ENCODE peak calls at places on chromosomes 4 and X, in five cellular contexts. One of them, this sample, is unnamed.

GRCh38 chr4:85113706-85114105 is 147.2 kb upstream of the WDFY3 start:
- DNase-seq in SK-N-SH: no peak
- DNase-seq in lower lobe of right lung: no peak
- DNase-seq in astrocyte: peak
- DNase-seq in stomach: no peak
- DNase-seq in this sample: no peak

GRCh38 chrX:110265624-110266023 is 52.3 kb downstream of the AMMECR1 start:
- DNase-seq in SK-N-SH: no peak
- DNase-seq in lower lobe of right lung: no peak
- DNase-seq in astrocyte: no peak
- DNase-seq in stomach: no peak
- DNase-seq in this sample: no peak

GRCh38 chr4:94603170-94603747 is 151.5 kb downstream of the PDLIM5 start:
- DNase-seq in SK-N-SH: no peak
- DNase-seq in lower lobe of right lung: no peak
- DNase-seq in astrocyte: peak
- DNase-seq in stomach: no peak
- DNase-seq in this sample: no peak

GRCh38 chr4:55183926-55184599 is 58.7 kb upstream of the KDR start:
- DNase-seq in SK-N-SH: no peak
- DNase-seq in lower lobe of right lung: no peak
- DNase-seq in astrocyte: peak
- DNase-seq in stomach: peak
- DNase-seq in this sample: no peak

GRCh38 chrX:139112432-139112831 is 400.9 kb upstream of the FGF13 start:
- DNase-seq in SK-N-SH: no peak
- DNase-seq in lower lobe of right lung: no peak
- DNase-seq in astrocyte: peak
- DNase-seq in stomach: no peak
- DNase-seq in this sample: no peak

GRCh38 chr4:15233626-15234025 is 194.2 kb upstream of the C1QTNF7 start:
- DNase-seq in SK-N-SH: no peak
- DNase-seq in lower lobe of right lung: no peak
- DNase-seq in astrocyte: peak
- DNase-seq in stomach: no peak
- DNase-seq in this sample: no peak

GRCh38 chrX:107743995-107744394 is 31.6 kb downstream of the TSC22D3 start:
- DNase-seq in SK-N-SH: no peak
- DNase-seq in lower lobe of right lung: no peak
- DNase-seq in astrocyte: no peak
- DNase-seq in stomach: no peak
- DNase-seq in this sample: no peak

GRCh38 chrX:24026403-24026801 is 584 bp downstream of the KLHL15 start:
- DNase-seq in SK-N-SH: peak
- DNase-seq in lower lobe of right lung: no peak
- DNase-seq in astrocyte: no peak
- DNase-seq in stomach: no peak
- DNase-seq in this sample: no peak

GRCh38 chr4:46586566-46586965 is 196.6 kb upstream of the GABRA2 start:
- DNase-seq in SK-N-SH: no peak
- DNase-seq in lower lobe of right lung: no peak
- DNase-seq in astrocyte: no peak
- DNase-seq in stomach: no peak
- DNase-seq in this sample: no peak

GRCh38 chr4:8473198-8473919 is 32.8 kb downstream of the TRMT44 start:
- DNase-seq in SK-N-SH: peak
- DNase-seq in lower lobe of right lung: no peak
- DNase-seq in astrocyte: peak
- DNase-seq in stomach: no peak
- DNase-seq in this sample: no peak

GRCh38 chrX:44651347-44651746 is 108.7 kb upstream of the FUNDC1 start:
- DNase-seq in SK-N-SH: peak
- DNase-seq in lower lobe of right lung: no peak
- DNase-seq in astrocyte: no peak
- DNase-seq in stomach: no peak
- DNase-seq in this sample: peak

GRCh38 chrX:3075959-3076358 is 34.7 kb downstream of the ARSF start:
- DNase-seq in SK-N-SH: no peak
- DNase-seq in lower lobe of right lung: no peak
- DNase-seq in astrocyte: no peak
- DNase-seq in stomach: no peak
- DNase-seq in this sample: no peak

GRCh38 chr4:6688879-6689505 is 4.7 kb upstream of the S100P start:
- DNase-seq in SK-N-SH: no peak
- DNase-seq in lower lobe of right lung: no peak
- DNase-seq in astrocyte: peak
- DNase-seq in stomach: peak
- DNase-seq in this sample: no peak

GRCh38 chr4:845836-846251 is 19.9 kb upstream of the CPLX1 start:
- DNase-seq in SK-N-SH: no peak
- DNase-seq in lower lobe of right lung: no peak
- DNase-seq in astrocyte: peak
- DNase-seq in stomach: no peak
- DNase-seq in this sample: no peak

GRCh38 chr4:13548984-13549546 is 4.8 kb upstream of the NKX3-2 start:
- DNase-seq in SK-N-SH: peak
- DNase-seq in lower lobe of right lung: peak
- DNase-seq in astrocyte: peak
- DNase-seq in stomach: peak
- DNase-seq in this sample: peak

GRCh38 chrX:85379174-85379907 is at the start of gene POF1B:
- DNase-seq in SK-N-SH: no peak
- DNase-seq in lower lobe of right lung: peak
- DNase-seq in astrocyte: no peak
- DNase-seq in stomach: peak
- DNase-seq in this sample: peak

GRCh38 chr4:98657531-98658286 is 702 bp downstream of the TSPAN5 start:
- DNase-seq in SK-N-SH: peak
- DNase-seq in lower lobe of right lung: no peak
- DNase-seq in astrocyte: peak
- DNase-seq in stomach: no peak
- DNase-seq in this sample: no peak

GRCh38 chrX:10922158-10922557 is 189.0 kb upstream of the HCCS start:
- DNase-seq in SK-N-SH: no peak
- DNase-seq in lower lobe of right lung: no peak
- DNase-seq in astrocyte: peak
- DNase-seq in stomach: no peak
- DNase-seq in this sample: no peak

GRCh38 chr4:27716693-27717505 is 856.3 kb downstream of the STIM2 start:
- DNase-seq in SK-N-SH: no peak
- DNase-seq in lower lobe of right lung: no peak
- DNase-seq in astrocyte: no peak
- DNase-seq in stomach: no peak
- DNase-seq in this sample: no peak

GRCh38 chr4:86453044-86453501 is 93.2 kb upstream of the MAPK10 start:
- DNase-seq in SK-N-SH: no peak
- DNase-seq in lower lobe of right lung: no peak
- DNase-seq in astrocyte: peak
- DNase-seq in stomach: no peak
- DNase-seq in this sample: peak

GRCh38 chrX:135328421-135329005 is 19.2 kb downstream of the ETDC start:
- DNase-seq in SK-N-SH: no peak
- DNase-seq in lower lobe of right lung: no peak
- DNase-seq in astrocyte: peak
- DNase-seq in stomach: no peak
- DNase-seq in this sample: no peak

GRCh38 chr4:158290912-158291311 is 80.6 kb downstream of the TMEM144 start:
- DNase-seq in SK-N-SH: no peak
- DNase-seq in lower lobe of right lung: no peak
- DNase-seq in astrocyte: no peak
- DNase-seq in stomach: no peak
- DNase-seq in this sample: no peak

GRCh38 chr4:111283066-111283677 is 660.3 kb upstream of the PITX2 start:
- DNase-seq in SK-N-SH: peak
- DNase-seq in lower lobe of right lung: peak
- DNase-seq in astrocyte: peak
- DNase-seq in stomach: peak
- DNase-seq in this sample: peak

GRCh38 chr4:166324321-166324720 is 451.3 kb downstream of the TLL1 start:
- DNase-seq in SK-N-SH: peak
- DNase-seq in lower lobe of right lung: no peak
- DNase-seq in astrocyte: no peak
- DNase-seq in stomach: no peak
- DNase-seq in this sample: peak

GRCh38 chr4:127995776-127996175 is 30.6 kb downstream of the ABHD18 start:
- DNase-seq in SK-N-SH: no peak
- DNase-seq in lower lobe of right lung: peak
- DNase-seq in astrocyte: peak
- DNase-seq in stomach: no peak
- DNase-seq in this sample: no peak

GRCh38 chr4:127993150-127993549 is 27.9 kb downstream of the ABHD18 start:
- DNase-seq in SK-N-SH: no peak
- DNase-seq in lower lobe of right lung: no peak
- DNase-seq in astrocyte: no peak
- DNase-seq in stomach: no peak
- DNase-seq in this sample: no peak

DNA sequence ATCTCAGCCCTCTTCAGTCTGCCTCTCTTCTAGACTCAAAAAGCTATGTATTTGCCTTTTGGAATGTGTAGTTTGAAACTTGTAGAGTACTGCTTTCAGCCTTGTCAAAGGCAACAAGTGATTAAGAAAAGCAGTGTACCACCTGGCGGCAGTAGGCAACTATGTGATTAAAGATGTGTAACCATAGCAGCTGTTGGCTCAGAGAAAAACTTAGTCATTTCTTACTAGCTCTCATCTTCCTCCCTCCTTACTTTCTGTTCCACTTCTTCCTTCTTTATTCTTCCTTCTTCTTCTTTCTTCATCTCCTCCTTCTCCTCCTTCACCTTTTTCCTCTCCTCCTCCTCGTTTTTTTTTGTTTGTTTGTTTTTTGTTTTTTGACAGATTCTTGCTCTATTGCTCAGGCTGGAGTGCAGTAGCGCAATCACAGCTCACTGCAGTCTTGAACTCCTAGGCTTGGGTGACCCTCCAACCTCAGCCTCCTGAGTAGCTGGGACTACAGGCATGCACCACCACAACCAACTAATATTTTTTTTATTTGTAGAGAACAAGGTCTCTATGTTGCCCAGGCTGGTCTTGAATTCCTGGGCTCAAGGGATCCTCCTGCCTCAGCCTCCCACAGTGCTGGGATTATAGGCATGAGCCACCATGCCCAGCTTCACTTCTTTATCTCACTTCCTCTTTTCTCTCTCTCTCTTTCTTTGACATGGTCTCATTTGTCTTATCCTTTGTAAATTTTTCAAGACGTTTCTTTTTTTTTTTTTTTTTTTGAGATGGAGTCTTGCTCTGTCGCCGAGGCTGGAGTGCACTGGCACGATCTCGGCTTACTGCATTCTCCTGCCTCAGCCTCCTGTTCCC is 32.6 kb downstream of the ABHD18 start:
- DNase-seq in SK-N-SH: no peak
- DNase-seq in lower lobe of right lung: no peak
- DNase-seq in astrocyte: peak
- DNase-seq in stomach: no peak
- DNase-seq in this sample: peak
- TF ChIP-seq CTCF in SK-N-SH: no peak
- TF ChIP-seq CTCF in lower lobe of right lung: no peak
- TF ChIP-seq CTCF in astrocyte: peak
- TF ChIP-seq CTCF in stomach: no peak
- TF ChIP-seq CTCF in this sample: peak

DNA sequence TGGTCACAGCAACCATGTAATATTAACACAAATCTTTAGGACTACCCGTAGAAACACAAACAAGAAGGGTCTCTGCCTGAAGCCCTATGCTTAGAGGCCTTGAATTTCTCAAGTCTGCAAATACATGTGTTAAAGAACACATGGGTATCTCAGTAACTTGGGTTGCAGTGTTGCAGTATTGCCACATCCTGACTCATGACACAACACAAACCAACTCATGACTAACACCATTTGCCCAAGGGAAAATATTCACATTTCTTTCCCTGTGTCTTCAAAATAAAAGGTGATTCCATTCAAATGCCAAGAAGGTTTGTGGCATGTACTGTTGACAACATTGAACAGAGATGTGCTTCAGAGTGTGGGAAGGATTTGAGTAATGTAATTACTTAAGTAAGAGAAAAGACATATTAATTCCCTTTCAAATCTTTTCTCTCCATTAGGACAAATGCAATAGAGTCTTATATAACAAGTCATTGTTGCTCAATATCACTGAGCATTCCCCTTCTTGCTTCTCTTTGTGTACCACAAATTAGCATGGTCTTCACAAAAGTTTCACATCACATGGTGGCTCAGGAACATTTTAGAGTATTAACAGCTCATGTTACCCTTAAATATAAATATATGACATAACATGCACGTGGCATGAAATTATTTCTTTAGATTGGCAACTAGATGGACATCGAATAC is 487.1 kb downstream of the STPG2 start:
- DNase-seq in SK-N-SH: no peak
- DNase-seq in lower lobe of right lung: no peak
- DNase-seq in astrocyte: peak
- DNase-seq in stomach: no peak
- DNase-seq in this sample: no peak
- H3K27ac ChIP-seq in SK-N-SH: no peak
- H3K27ac ChIP-seq in lower lobe of right lung: no peak
- H3K27ac ChIP-seq in astrocyte: no peak
- H3K27ac ChIP-seq in stomach: no peak
- H3K27ac ChIP-seq in this sample: no peak

DNA sequence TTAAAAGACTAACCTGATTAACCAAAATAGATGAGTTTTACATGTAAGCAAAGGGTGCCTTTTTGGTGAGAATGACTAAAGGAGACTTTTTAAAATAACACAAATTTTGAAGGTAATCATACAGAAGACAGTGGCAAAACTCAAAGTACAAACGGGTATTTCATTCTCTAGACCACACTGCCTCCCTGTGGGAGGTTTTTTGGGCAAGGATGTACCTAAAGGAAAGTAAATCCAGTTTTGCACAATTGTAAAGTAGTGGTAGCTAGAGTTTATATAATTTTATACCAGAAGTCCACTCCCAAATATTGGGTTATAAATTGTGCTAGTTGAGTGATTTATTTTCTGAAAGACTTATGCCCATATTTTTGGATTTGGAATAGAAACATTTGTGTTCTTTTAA is 201.0 kb downstream of the PAPSS1 start:
- DNase-seq in SK-N-SH: peak
- DNase-seq in lower lobe of right lung: no peak
- DNase-seq in astrocyte: no peak
- DNase-seq in stomach: peak
- DNase-seq in this sample: peak
- TF ChIP-seq CTCF in SK-N-SH: peak
- TF ChIP-seq CTCF in lower lobe of right lung: peak
- TF ChIP-seq CTCF in astrocyte: peak
- TF ChIP-seq CTCF in stomach: no peak
- TF ChIP-seq CTCF in this sample: peak

DNA sequence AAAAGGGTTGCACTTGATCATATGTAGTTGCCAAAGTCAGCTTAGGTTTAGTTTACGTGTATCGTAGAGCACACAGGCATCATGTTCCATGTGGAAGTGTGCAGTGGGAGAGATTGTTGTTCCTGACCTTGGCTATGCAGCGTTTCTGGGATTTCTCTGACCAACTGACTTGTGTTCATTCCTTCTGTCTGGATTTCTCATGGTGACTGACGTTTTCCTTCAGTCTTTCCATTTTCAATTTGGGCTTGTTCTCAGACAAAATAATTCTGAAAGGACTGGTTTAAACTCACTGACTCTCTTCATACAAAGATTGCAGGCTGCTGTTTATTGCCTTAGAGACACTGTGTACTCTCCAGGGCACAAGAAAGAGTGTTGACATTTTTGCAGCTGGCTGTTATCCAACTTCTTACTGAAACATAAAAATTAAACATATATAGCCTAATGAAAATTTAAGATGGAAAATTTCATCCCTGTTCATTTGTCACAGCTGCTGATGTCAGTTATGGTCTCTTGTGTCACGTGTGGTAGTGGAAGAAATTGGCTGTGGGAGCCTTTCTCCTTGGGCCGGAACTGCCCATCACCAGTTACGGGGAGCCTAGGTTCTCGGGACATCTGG is 95.4 kb downstream of the TNIP2 start:
- DNase-seq in SK-N-SH: no peak
- DNase-seq in lower lobe of right lung: no peak
- DNase-seq in astrocyte: no peak
- DNase-seq in stomach: no peak
- DNase-seq in this sample: no peak
- H3K27ac ChIP-seq in SK-N-SH: no peak
- H3K27ac ChIP-seq in lower lobe of right lung: peak
- H3K27ac ChIP-seq in astrocyte: no peak
- H3K27ac ChIP-seq in stomach: no peak
- H3K27ac ChIP-seq in this sample: no peak

This sample was measured in body of pancreas.